ENCODE peak calls at places on chromosomes 7 and 10, in five cellular contexts. T is hepatocyte, K is pulmonary artery endothelial cell, Q is glutamatergic neuron, D is NCI-H2081. L is an unnamed sample.
A peak's percentile ranks its signal among the peaks of the same experiment; 100 is the strongest.

GRCh38 chr7:16563281-16564022 is 36.8 kb downstream of the LRRC72 start:
- DNase-seq in T (no peak), D (no peak), Q (no peak), K (no peak), L (no peak)

GRCh38 chr7:6031567-6031966 is 391 bp downstream of the ANKRD61 start:
- DNase-seq in K (no peak), T (no peak), Q (no peak), D (no peak), L (no peak)

GRCh38 chr10:79002336-79002735 is 66.4 kb upstream of the ZMIZ1 start:
- DNase-seq in K (no peak), D (no peak), T (no peak), Q (no peak), L (no peak)

GRCh38 chr7:82109288-82109687 is 334.3 kb downstream of the CACNA2D1 start:
- DNase-seq in K (peak; percentile 85), Q (no peak), T (no peak), D (no peak), L (no peak)

GRCh38 chr10:15515207-15515606 is 144.1 kb upstream of the FAM171A1 start:
- DNase-seq in T (peak; percentile 27), Q (no peak), K (no peak), D (no peak), L (no peak)

GRCh38 chr7:1101580-1102431 is 13.9 kb downstream of the GPER1 start:
- DNase-seq in T (no peak), D (no peak), Q (no peak), K (no peak), L (no peak)

GRCh38 chr10:20767028-20767427 is 130.1 kb downstream of the NEBL start:
- DNase-seq in D (no peak), T (no peak), K (no peak), Q (no peak), L (no peak)

GRCh38 chr10:36574212-36574611 is 551.2 kb upstream of the ANKRD30A start:
- DNase-seq in T (no peak), K (no peak), D (no peak), Q (no peak), L (no peak)

GRCh38 chr7:86814980-86815379 is 171.3 kb downstream of the GRM3 start:
- DNase-seq in K (no peak), D (peak; percentile 78), Q (no peak), T (peak; percentile 28), L (peak; percentile 61)

GRCh38 chr7:125871431-125871830 is 941.8 kb upstream of the POT1 start:
- DNase-seq in Q (no peak), D (no peak), T (no peak), K (no peak), L (no peak)

GRCh38 chr7:143259765-143260164 is 3.5 kb upstream of the GSTK1 start:
- DNase-seq in T (peak; percentile 47), Q (no peak), K (no peak), D (no peak), L (no peak)

GRCh38 chr7:137539111-137539715 is 195.7 kb upstream of the PTN start:
- DNase-seq in T (no peak), K (no peak), Q (no peak), D (no peak), L (no peak)

GRCh38 chr10:116947838-116948529 is 57.0 kb downstream of the SHTN1 start:
- DNase-seq in D (no peak), T (peak; percentile 22), Q (no peak), K (peak; percentile 52), L (no peak)

GRCh38 chr7:140521426-140521825 is 42.1 kb upstream of the MKRN1 start:
- DNase-seq in D (no peak), T (no peak), K (no peak), Q (no peak), L (no peak)

GRCh38 chr10:21517134-21517982 is 8.1 kb downstream of the SKIDA1 start:
- DNase-seq in D (peak; percentile 55), Q (peak; percentile 60), T (peak; percentile 52), K (no peak), L (peak; percentile 37)

GRCh38 chr7:92777993-92778392 is 58.4 kb downstream of the CDK6 start:
- DNase-seq in K (no peak), D (no peak), T (no peak), Q (no peak), L (no peak)

GRCh38 chr7:151327659-151328058 is 14.0 kb upstream of the NUB1 start:
- DNase-seq in D (no peak), K (no peak), Q (no peak), T (no peak), L (no peak)

GRCh38 chr7:30795161-30795943 is 24.1 kb downstream of the MINDY4 start:
- DNase-seq in D (no peak), T (no peak), Q (no peak), K (no peak), L (no peak)

GRCh38 chr7:134693256-134693655 is 46.6 kb downstream of the BPGM start:
- DNase-seq in K (no peak), Q (no peak), T (peak; percentile 32), D (no peak), L (no peak)

GRCh38 chr10:79354141-79354540 is 6.9 kb downstream of the PPIF start:
- DNase-seq in K (no peak), T (no peak), D (no peak), Q (no peak), L (no peak)

GRCh38 chr10:132551093-132551807 is 13.7 kb downstream of the INPP5A start:
- DNase-seq in Q (no peak), T (no peak), D (no peak), K (no peak), L (no peak)

GRCh38 chr7:1611708-1612241 is 41.9 kb upstream of the PSMG3 start:
- DNase-seq in T (peak; percentile 58), K (no peak), Q (peak; percentile 78), D (no peak), L (no peak)

GRCh38 chr7:101856488-101857357 is 39.3 kb downstream of the CUX1 start:
- DNase-seq in T (peak; percentile 49), Q (no peak), K (peak; percentile 47), D (peak; percentile 57), L (no peak)

GRCh38 chr10:31758495-31758894 is 170.1 kb downstream of the ARHGAP12 start:
- DNase-seq in D (no peak), Q (no peak), K (no peak), T (peak; percentile 22), L (no peak)

GRCh38 chr7:158685727-158686126 is 18.9 kb downstream of the NCAPG2 start:
- DNase-seq in D (no peak), K (no peak), T (no peak), Q (no peak), L (no peak)

GRCh38 chr10:80491251-80492102 is 37.4 kb downstream of the TSPAN14 start:
- DNase-seq in T (no peak), Q (no peak), D (no peak), K (no peak), L (no peak)

GRCh38 chr10:13404305-13404759 is 56.2 kb upstream of the SEPHS1 start:
- DNase-seq in T (peak; percentile 9), D (no peak), Q (no peak), K (no peak), L (no peak)